ENCODE peak calls at places on chromosome 15, in five cellular contexts. E is sigmoid colon, S is transverse colon, K is stomach, O is GM12878. G is an unnamed sample.

GRCh38 chr15:89587955-89588354 is 12.7 kb downstream of the TICRR start:
- DNase-seq in K (no peak), E (no peak), S (no peak), O (no peak), G (no peak)

GRCh38 chr15:75397494-75397893 is 29.1 kb upstream of the MAN2C1 start:
- DNase-seq in O (no peak), E (no peak), K (no peak), S (no peak), G (no peak)

GRCh38 chr15:48373855-48374421 is 42.7 kb downstream of the DUT start:
- DNase-seq in O (no peak), S (no peak), K (no peak), E (peak), G (no peak)

GRCh38 chr15:38229700-38230099 is 22.9 kb upstream of the SPRED1 start:
- DNase-seq in O (no peak), E (no peak), S (no peak), K (no peak), G (no peak)

GRCh38 chr15:81209635-81210034 is 13.0 kb downstream of the IL16 start:
- DNase-seq in K (no peak), S (no peak), O (no peak), E (no peak), G (no peak)

GRCh38 chr15:40150163-40150925 is 10.5 kb upstream of the BUB1B start:
- DNase-seq in O (no peak), K (peak), E (no peak), S (peak), G (peak)

GRCh38 chr15:69885182-69886041 is 212.3 kb downstream of the TLE3 start:
- DNase-seq in S (no peak), O (no peak), K (no peak), E (no peak), G (no peak)

GRCh38 chr15:77126516-77126915 is 55.6 kb upstream of the TSPAN3 start:
- DNase-seq in K (no peak), S (no peak), E (no peak), O (no peak), G (no peak)

GRCh38 chr15:41805711-41806110 is 22.2 kb upstream of the JMJD7 start:
- DNase-seq in O (no peak), K (no peak), S (no peak), E (peak), G (no peak)

GRCh38 chr15:76963596-76963995 is 31.3 kb upstream of the PSTPIP1 start:
- DNase-seq in K (no peak), O (no peak), S (no peak), E (no peak), G (no peak)

GRCh38 chr15:83339396-83339795 is 54.9 kb upstream of the BNC1 start:
- DNase-seq in K (no peak), O (no peak), S (no peak), E (no peak), G (no peak)

GRCh38 chr15:25969886-25970285 is 106.8 kb upstream of the ATP10A start:
- DNase-seq in S (no peak), O (no peak), E (no peak), K (no peak), G (no peak)

GRCh38 chr15:69478259-69478687 is 25.7 kb downstream of the RPLP1 start:
- DNase-seq in E (no peak), O (no peak), K (peak), S (peak), G (peak)

GRCh38 chr15:68275165-68275746 is 2.3 kb upstream of the FEM1B start:
- DNase-seq in S (no peak), O (no peak), K (peak), E (no peak), G (peak)

GRCh38 chr15:58862326-58862725 is 71.2 kb downstream of the SLTM start:
- DNase-seq in E (no peak), O (no peak), S (no peak), K (no peak), G (no peak)
- TF ChIP-seq POLR2AphosphoS5 in E (no peak), O (no peak), S (no peak), K (no peak), G (no peak)

GRCh38 chr15:45428491-45428890 is 50.1 kb upstream of the GATM start:
- DNase-seq in S (peak), O (no peak), K (no peak), E (no peak), G (no peak)
- TF ChIP-seq EP300 in S (no peak), O (no peak), K (no peak), E (no peak), G (no peak)

GRCh38 chr15:94230886-94231727 is at the start of gene MCTP2:
- DNase-seq in E (peak), K (peak), S (peak), O (peak), G (peak)

GRCh38 chr15:94232107-94232506 is 746 bp downstream of the MCTP2 start:
- DNase-seq in O (peak), E (no peak), K (no peak), S (no peak), G (no peak)

GRCh38 chr15:94230436-94230885 is 900 bp upstream of the MCTP2 start:
- DNase-seq in K (no peak), E (no peak), S (no peak), O (no peak), G (no peak)

GRCh38 chr15:94229591-94230365 is 1.6 kb upstream of the MCTP2 start:
- DNase-seq in E (no peak), K (no peak), S (no peak), O (peak), G (no peak)

DNA sequence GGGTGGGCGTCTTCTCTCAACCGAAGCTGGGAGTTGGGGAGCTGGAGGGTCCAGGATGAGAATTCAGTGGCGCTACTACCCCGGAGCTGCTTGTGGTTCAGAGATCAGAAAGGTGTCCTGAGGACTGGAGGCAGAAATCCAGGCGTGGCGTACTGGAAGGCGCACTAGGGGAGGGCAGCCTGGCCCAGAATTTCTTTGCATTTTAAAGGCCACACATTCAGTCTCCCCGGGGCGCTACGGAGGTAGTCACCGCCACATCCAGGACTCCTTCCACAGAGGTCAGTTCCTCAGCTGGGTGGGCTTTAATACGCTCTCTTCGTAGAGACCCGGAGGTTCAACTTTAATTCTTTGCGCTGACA is 346 bp downstream of the MCTP2 start:
- DNase-seq in O (no peak), K (peak), S (peak), E (peak), G (no peak)
- H3K4me3 ChIP-seq in O (peak), K (peak), S (peak), E (peak), G (peak)

GRCh38 chr15:73564255-73564654 is 68.9 kb downstream of the NPTN start:
- DNase-seq in E (no peak), O (no peak), K (no peak), S (no peak), G (peak)
- TF ChIP-seq POLR2AphosphoS5 in E (peak), O (no peak), K (no peak), S (no peak), G (no peak)

GRCh38 chr15:56228854-56229253 is 14.8 kb downstream of the RFX7 start:
- DNase-seq in K (no peak), E (no peak), O (no peak), S (no peak), G (no peak)
- TF ChIP-seq EP300 in K (no peak), E (no peak), O (no peak), S (no peak), G (no peak)

DNA sequence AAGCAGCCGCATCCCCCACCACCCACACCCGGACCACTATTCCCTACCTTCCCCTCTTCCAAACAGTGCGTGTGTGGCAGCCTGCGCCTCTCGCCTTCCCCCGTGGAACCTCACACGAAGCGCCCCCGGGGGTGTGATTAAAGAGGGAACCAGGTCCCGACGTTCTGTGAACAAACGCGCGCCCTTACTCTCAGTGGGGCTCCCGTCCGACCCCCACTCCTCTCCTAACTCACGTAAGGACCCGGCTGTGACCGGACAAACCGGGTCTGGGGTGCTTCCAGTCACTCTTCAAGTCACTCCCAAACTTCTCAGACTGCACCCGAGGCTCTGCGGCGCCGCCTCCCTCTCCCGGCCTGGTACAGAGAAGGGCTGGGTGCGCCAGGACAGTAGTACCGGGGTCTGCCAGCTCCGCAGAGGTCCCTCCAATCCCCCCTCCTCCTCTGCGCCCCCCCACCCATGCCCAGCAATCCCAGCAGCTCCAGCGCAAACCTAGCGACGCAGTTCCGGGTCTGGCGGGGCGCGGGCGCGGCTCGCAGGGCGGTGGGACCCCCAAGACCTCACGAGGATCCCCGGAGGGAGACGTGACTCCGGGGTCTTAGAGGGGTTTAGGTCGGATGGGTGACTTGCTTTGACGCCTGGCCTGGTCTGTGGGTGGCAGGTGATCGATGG is 574 bp downstream of the DUOXA1 start:
- DNase-seq in S (no peak), E (no peak), O (no peak), K (no peak), G (peak)
- H3K4me3 ChIP-seq in S (peak), E (peak), O (no peak), K (peak), G (peak)

GRCh38 chr15:74377831-74378766 is 10.7 kb upstream of the CYP11A1 start:
- DNase-seq in S (no peak), O (no peak), K (no peak), E (peak), G (no peak)

GRCh38 chr15:74374648-74375302 is 7.3 kb upstream of the CYP11A1 start:
- DNase-seq in K (no peak), O (no peak), S (no peak), E (no peak), G (no peak)

GRCh38 chr15:74375303-74375693 is 7.9 kb upstream of the CYP11A1 start:
- DNase-seq in K (peak), S (peak), E (peak), O (no peak), G (no peak)

GRCh38 chr15:74376825-74377581 is 9.6 kb upstream of the CYP11A1 start:
- DNase-seq in E (peak), K (no peak), O (no peak), S (no peak), G (no peak)

DNA sequence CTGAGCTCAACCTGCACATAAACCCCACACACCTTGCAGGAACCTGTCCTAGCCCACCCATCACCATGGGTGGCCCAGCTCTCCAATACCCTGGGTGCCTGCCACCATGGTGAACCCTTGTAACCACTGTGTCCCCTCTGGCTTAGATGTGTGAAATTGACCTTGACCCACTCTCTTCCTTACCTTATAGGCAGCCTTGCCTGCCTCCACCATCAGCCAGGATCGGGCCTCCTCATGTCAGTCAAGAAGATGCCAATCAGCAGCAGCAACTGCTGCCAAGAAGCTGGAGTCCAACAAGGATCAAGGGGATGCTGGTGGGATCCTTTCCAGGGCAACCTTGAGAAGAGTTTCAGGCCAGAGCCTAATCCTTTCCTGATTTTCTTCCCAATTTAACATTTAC is 8.8 kb upstream of the CYP11A1 start:
- DNase-seq in E (peak), K (no peak), O (no peak), S (no peak), G (no peak)
- TF ChIP-seq POLR2AphosphoS5 in E (no peak), K (no peak), O (no peak), S (no peak), G (no peak)

G was measured in upper lobe of left lung.